ENCODE peak calls at places on chromosomes 2 and 18, in eight cellular contexts. S is K562, V is transverse colon, Q is H1, A is suprapubic skin, Z is HepG2, K is A549, H is sigmoid colon. U is an unnamed sample.

GRCh38 chr2:216283038-216283900 is 89.0 kb downstream of the MARCHF4 start:
- DNase-seq in A (no peak), V (no peak), K (peak), Q (peak), H (no peak), Z (peak), S (peak), U (no peak)

GRCh38 chr2:47486858-47487497 is 84.0 kb downstream of the MSH2 start:
- DNase-seq in S (no peak), A (no peak), Z (no peak), K (no peak), V (no peak), H (no peak), Q (no peak), U (no peak)

GRCh38 chr2:44793322-44793870 is 148.1 kb upstream of the SIX3 start:
- DNase-seq in S (no peak), Q (no peak), K (no peak), A (no peak), Z (no peak), V (no peak), H (no peak), U (no peak)

GRCh38 chr2:132517386-132517785 is 100.8 kb downstream of the GPR39 start:
- DNase-seq in Q (no peak), V (no peak), A (no peak), S (no peak), K (no peak), Z (no peak), H (no peak), U (no peak)

GRCh38 chr2:223044092-223044836 is 7.7 kb upstream of the KCNE4 start:
- DNase-seq in S (peak), V (no peak), Q (no peak), Z (no peak), A (no peak), H (no peak), K (no peak), U (no peak)

GRCh38 chr2:184598313-184599053 is at the start of gene ZNF804A:
- DNase-seq in H (peak), A (peak), Z (no peak), Q (no peak), V (peak), S (peak), K (peak), U (peak)

GRCh38 chr2:137964066-137964858 is at the start of gene HNMT:
- DNase-seq in Z (peak), K (peak), Q (no peak), V (peak), S (peak), A (peak), H (peak), U (peak)

GRCh38 chr2:24253303-24253919 is 78.6 kb downstream of the FAM228A start:
- DNase-seq in A (no peak), H (no peak), K (peak), Q (no peak), S (peak), V (no peak), Z (no peak), U (no peak)

GRCh38 chr2:163157891-163158511 is 319.4 kb upstream of the KCNH7 start:
- DNase-seq in H (no peak), K (no peak), S (no peak), V (no peak), Q (no peak), Z (no peak), A (no peak), U (no peak)

GRCh38 chr2:236507393-236508085 is 62.1 kb upstream of the ACKR3 start:
- DNase-seq in A (no peak), H (peak), Z (no peak), V (peak), K (no peak), Q (peak), S (peak), U (peak)

GRCh38 chr2:40403233-40403841 is 48.6 kb downstream of the SLC8A1 start:
- DNase-seq in K (no peak), A (no peak), Z (no peak), H (no peak), V (no peak), S (no peak), Q (no peak), U (no peak)

GRCh38 chr18:23141022-23141999 is 6.0 kb downstream of the CABLES1 start:
- DNase-seq in A (peak), Z (peak), H (no peak), V (peak), Q (no peak), K (no peak), S (no peak), U (peak)

GRCh38 chr2:153222231-153223165 is 256.1 kb downstream of the RPRM start:
- DNase-seq in A (no peak), Z (no peak), H (no peak), Q (no peak), S (no peak), V (no peak), K (no peak), U (no peak)

GRCh38 chr2:27099334-27099955 is 12.9 kb downstream of the KHK start:
- DNase-seq in A (no peak), K (no peak), Z (no peak), S (no peak), V (no peak), Q (no peak), H (no peak), U (no peak)

GRCh38 chr18:79595876-79596374 is 83.7 kb upstream of the CTDP1 start:
- DNase-seq in Q (no peak), H (peak), Z (no peak), V (peak), A (peak), K (no peak), S (no peak), U (no peak)

DNA sequence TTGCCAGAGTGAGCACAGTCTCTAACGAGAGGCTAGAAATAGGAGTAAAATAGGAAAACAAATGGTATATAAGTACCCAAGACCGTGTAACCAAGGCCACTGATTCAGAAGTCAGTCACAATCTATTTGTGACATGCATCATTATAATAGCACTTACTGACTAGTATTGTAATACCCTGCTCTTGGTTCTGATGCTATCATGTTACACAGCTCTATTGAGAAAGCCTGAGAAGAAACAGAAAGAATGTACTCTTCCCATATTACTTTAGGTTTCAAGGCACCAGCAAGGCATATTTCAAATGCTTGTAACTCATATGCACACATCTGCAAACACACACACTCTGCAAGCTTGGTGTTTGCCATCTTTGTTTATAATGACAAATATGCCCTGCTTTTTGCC is 746.4 kb downstream of the SLC4A3 start:
- DNase-seq in V (no peak), A (no peak), Z (no peak), Q (no peak), K (no peak), S (no peak), H (no peak), U (no peak)
- TF ChIP-seq CTCF in V (no peak), A (no peak), Z (no peak), Q (no peak), K (no peak), S (no peak), H (no peak), U (no peak)

GRCh38 chr2:6973895-6974545 is 56.8 kb downstream of the RNF144A start:
- DNase-seq in K (no peak), Q (no peak), V (no peak), S (no peak), A (no peak), Z (no peak), H (no peak), U (no peak)
- TF ChIP-seq EP300 in K (no peak), Q (no peak), V (no peak), S (no peak), A (no peak), Z (no peak), H (no peak), U (no peak)

GRCh38 chr2:11215407-11215806 is 60.1 kb downstream of the SLC66A3 start:
- DNase-seq in Z (no peak), Q (no peak), K (no peak), H (no peak), V (no peak), A (no peak), S (no peak), U (no peak)

GRCh38 chr2:11212645-11213044 is 57.4 kb downstream of the SLC66A3 start:
- DNase-seq in A (no peak), Z (no peak), K (no peak), S (no peak), Q (no peak), V (no peak), H (no peak), U (no peak)

GRCh38 chr2:11213090-11213638 is 57.9 kb downstream of the SLC66A3 start:
- DNase-seq in K (no peak), Z (no peak), V (no peak), A (no peak), Q (no peak), S (no peak), H (no peak), U (no peak)

GRCh38 chr2:11214770-11215169 is 59.5 kb downstream of the SLC66A3 start:
- DNase-seq in Q (no peak), H (no peak), Z (no peak), K (no peak), A (no peak), V (no peak), S (no peak), U (no peak)

GRCh38 chr2:11213975-11214374 is 58.7 kb downstream of the SLC66A3 start:
- DNase-seq in A (no peak), H (no peak), V (no peak), K (no peak), Z (no peak), Q (no peak), S (no peak), U (no peak)
- H3K27ac ChIP-seq in A (no peak), H (no peak), V (no peak), K (no peak), Z (no peak), Q (no peak), S (no peak), U (no peak)

GRCh38 chr18:66124394-66124793 is 373.6 kb downstream of the CDH7 start:
- DNase-seq in K (no peak), Z (peak), H (no peak), Q (no peak), S (no peak), A (no peak), V (no peak), U (no peak)
- TF ChIP-seq CTCF in K (no peak), Z (no peak), H (no peak), Q (peak), S (no peak), A (no peak), V (no peak), U (no peak)

GRCh38 chr2:196992466-196992865 is 66.0 kb upstream of the PGAP1 start:
- DNase-seq in S (no peak), Z (no peak), Q (no peak), V (no peak), H (no peak), A (no peak), K (no peak), U (no peak)

GRCh38 chr2:196990092-196990491 is 63.6 kb upstream of the PGAP1 start:
- DNase-seq in A (no peak), K (no peak), Q (no peak), S (no peak), H (no peak), V (no peak), Z (no peak), U (no peak)

GRCh38 chr2:196988599-196988998 is 62.1 kb upstream of the PGAP1 start:
- DNase-seq in V (no peak), H (no peak), Z (no peak), K (no peak), Q (no peak), A (no peak), S (no peak), U (no peak)

GRCh38 chr2:196989496-196989895 is 63.0 kb upstream of the PGAP1 start:
- DNase-seq in Z (no peak), S (no peak), H (no peak), Q (no peak), K (no peak), V (no peak), A (no peak), U (no peak)

GRCh38 chr2:196991061-196991460 is 64.6 kb upstream of the PGAP1 start:
- DNase-seq in A (no peak), Z (no peak), H (no peak), K (no peak), Q (no peak), V (no peak), S (no peak), U (no peak)
- TF ChIP-seq EP300 in A (no peak), Z (no peak), H (no peak), K (no peak), Q (no peak), V (no peak), S (no peak), U (no peak)

DNA sequence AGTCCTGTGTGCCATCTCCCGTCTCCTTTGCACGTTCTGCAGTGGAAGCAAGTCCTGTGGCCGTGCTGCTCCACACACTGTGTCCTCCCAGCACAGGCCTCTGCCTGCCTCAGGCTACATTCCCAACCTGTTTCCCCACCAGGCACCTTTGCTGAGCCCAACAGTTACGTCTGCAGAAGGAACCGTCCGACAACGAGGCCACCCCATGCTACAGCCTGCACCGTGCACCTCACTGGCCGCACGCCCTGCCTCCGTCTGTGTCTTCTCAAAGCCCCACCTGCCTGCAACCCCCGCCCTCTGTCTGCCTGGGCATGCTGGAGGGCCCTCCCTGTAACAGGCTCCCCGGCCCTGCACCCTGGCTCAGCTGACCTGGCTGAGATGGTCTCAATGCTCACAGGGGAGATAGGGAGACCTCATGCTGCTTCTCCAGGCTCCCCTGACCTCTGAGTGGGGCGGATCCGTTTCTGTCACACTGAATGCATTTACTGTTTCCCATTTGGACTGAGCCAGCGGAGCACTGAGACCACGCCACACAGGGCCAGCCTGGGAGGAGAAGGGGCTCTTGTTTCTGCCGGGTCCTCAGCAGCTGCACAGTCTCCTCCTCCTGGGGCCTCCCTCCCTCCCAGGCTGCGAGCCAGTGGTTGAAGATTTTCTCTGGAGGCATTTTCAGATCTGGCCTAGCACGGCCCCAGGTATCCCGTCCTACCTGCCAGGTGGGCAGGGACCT is 109.1 kb upstream of the OTOS start:
- DNase-seq in Q (no peak), S (peak), Z (peak), H (peak), K (no peak), A (peak), V (no peak), U (peak)
- H3K27ac ChIP-seq in Q (no peak), S (peak), Z (no peak), H (peak), K (peak), A (no peak), V (peak), U (peak)

U was measured in stomach.